ENCODE peak calls at places on chromosome 13, in five cellular contexts. H is HS-27A, U is KBM-7, W is nephron progenitor cell, I is midbrain. Y is an unnamed sample.

GRCh38 chr13:87981416-87981815 is 310.2 kb downstream of the SLITRK5 start:
- DNase-seq in H (no peak), U (no peak), W (no peak), I (no peak), Y (no peak)

GRCh38 chr13:36841411-36841810 is 22.4 kb downstream of the RFXAP start:
- DNase-seq in H (no peak), U (no peak), W (no peak), I (no peak), Y (no peak)

GRCh38 chr13:23828866-23829265 is 60.3 kb downstream of the MIPEP start:
- DNase-seq in H (no peak), U (no peak), W (no peak), I (no peak), Y (no peak)

GRCh38 chr13:30355405-30355741 is 48.0 kb upstream of the KATNAL1 start:
- DNase-seq in H (no peak), U (no peak), W (peak), I (no peak), Y (no peak)

GRCh38 chr13:33264620-33264978 is 21.0 kb downstream of the STARD13 start:
- DNase-seq in H (no peak), U (no peak), W (no peak), I (peak), Y (no peak)

GRCh38 chr13:99542788-99543406 is 41.6 kb downstream of the TM9SF2 start:
- DNase-seq in H (no peak), U (no peak), W (no peak), I (peak), Y (no peak)

GRCh38 chr13:20363604-20364003 is 131.5 kb upstream of the GJB6 start:
- DNase-seq in H (no peak), U (no peak), W (no peak), I (no peak), Y (no peak)

GRCh38 chr13:49292742-49293498 is 45.2 kb downstream of the CDADC1 start:
- DNase-seq in H (no peak), U (peak), W (no peak), I (peak), Y (peak)

GRCh38 chr13:38309397-38309796 is 40.3 kb upstream of the UFM1 start:
- DNase-seq in H (no peak), U (no peak), W (no peak), I (no peak), Y (no peak)

GRCh38 chr13:75762066-75762937 is 126.2 kb downstream of the LMO7 start:
- DNase-seq in H (no peak), U (no peak), W (no peak), I (no peak), Y (no peak)

GRCh38 chr13:41590643-41591042 is 133.3 kb downstream of the RGCC start:
- DNase-seq in H (no peak), U (no peak), W (no peak), I (no peak), Y (no peak)

GRCh38 chr13:76822691-76823267 is 63.4 kb downstream of the KCTD12 start:
- DNase-seq in H (no peak), U (peak), W (no peak), I (no peak), Y (no peak)

GRCh38 chr13:75365724-75366173 is 116.2 kb downstream of the TBC1D4 start:
- DNase-seq in H (peak), U (peak), W (no peak), I (no peak), Y (no peak)

GRCh38 chr13:101429733-101430132 is 13.4 kb upstream of the NALCN start:
- DNase-seq in H (no peak), U (no peak), W (no peak), I (no peak), Y (no peak)

GRCh38 chr13:40672310-40673060 is 6.0 kb upstream of the FOXO1 start:
- DNase-seq in H (peak), U (no peak), W (no peak), I (no peak), Y (no peak)

GRCh38 chr13:26025196-26025595 is 26.6 kb downstream of the SHISA2 start:
- DNase-seq in H (no peak), U (no peak), W (no peak), I (peak), Y (peak)

GRCh38 chr13:30619731-30620130 is 2.0 kb downstream of the USPL1 start:
- DNase-seq in H (no peak), U (no peak), W (no peak), I (no peak), Y (no peak)

GRCh38 chr13:19633340-19634128 is at the start of gene MPHOSPH8:
- DNase-seq in H (peak), U (peak), W (peak), I (peak), Y (peak)

GRCh38 chr13:39900106-39900750 is 244.8 kb downstream of the COG6 start:
- DNase-seq in H (no peak), U (no peak), W (no peak), I (no peak), Y (no peak)

GRCh38 chr13:98390086-98390697 is 186.7 kb downstream of the STK24 start:
- DNase-seq in H (no peak), U (no peak), W (no peak), I (no peak), Y (no peak)

GRCh38 chr13:48412881-48413351 is at the start of gene LPAR6:
- DNase-seq in H (no peak), U (peak), W (no peak), I (peak), Y (peak)

GRCh38 chr13:25046985-25047660 is 48.8 kb upstream of the PABPC3 start:
- DNase-seq in H (no peak), U (no peak), W (peak), I (peak), Y (peak)

GRCh38 chr13:91144054-91144453 is 203.4 kb upstream of the MIR17HG start:
- DNase-seq in H (no peak), U (peak), W (no peak), I (no peak), Y (no peak)

GRCh38 chr13:79735228-79735627 is 254.3 kb downstream of the NDFIP2 start:
- DNase-seq in H (no peak), U (no peak), W (no peak), I (no peak), Y (no peak)

GRCh38 chr13:90336507-90336906 is 1011.0 kb upstream of the MIR17HG start:
- DNase-seq in H (no peak), U (no peak), W (no peak), I (no peak), Y (no peak)

GRCh38 chr13:22561581-22561980 is 619.2 kb upstream of the SGCG start:
- DNase-seq in H (no peak), U (no peak), W (no peak), I (no peak), Y (no peak)

GRCh38 chr13:41246969-41247750 is 16.2 kb downstream of the MTRF1 start:
- DNase-seq in H (no peak), U (no peak), W (no peak), I (no peak), Y (no peak)

GRCh38 chr13:21735621-21736401 is 64.9 kb downstream of the FGF9 start:
- DNase-seq in H (no peak), U (no peak), W (peak), I (no peak), Y (no peak)

GRCh38 chr13:46113596-46113995 is 8.8 kb upstream of the CPB2 start:
- DNase-seq in H (peak), U (peak), W (no peak), I (no peak), Y (no peak)

Y was measured in putamen.